ENCODE peak calls at places on chromosomes 4 and X, in nine cellular contexts. One of them, this sample, is unnamed.

GRCh38 chr4:158775091-158775651 is 6.3 kb downstream of the FNIP2 start:
- DNase-seq in CD4-positive, alpha-beta T cell: no peak
- DNase-seq in A549: no peak
- DNase-seq in AG04450: no peak
- DNase-seq in fibroblast of the aortic adventitia: peak
- DNase-seq in SK-N-SH: no peak
- DNase-seq in heart right ventricle: peak
- DNase-seq in mesothelial cell of epicardium: no peak
- DNase-seq in HFFc6: peak
- DNase-seq in this sample: no peak

GRCh38 chr4:8261851-8262535 is 7.6 kb upstream of the HTRA3 start:
- DNase-seq in CD4-positive, alpha-beta T cell: no peak
- DNase-seq in A549: no peak
- DNase-seq in AG04450: no peak
- DNase-seq in fibroblast of the aortic adventitia: no peak
- DNase-seq in SK-N-SH: no peak
- DNase-seq in heart right ventricle: no peak
- DNase-seq in mesothelial cell of epicardium: no peak
- DNase-seq in HFFc6: no peak
- DNase-seq in this sample: no peak

GRCh38 chr4:122827258-122827887 is 742 bp downstream of the FGF2 start:
- DNase-seq in CD4-positive, alpha-beta T cell: no peak
- DNase-seq in A549: peak
- DNase-seq in AG04450: no peak
- DNase-seq in fibroblast of the aortic adventitia: peak
- DNase-seq in SK-N-SH: peak
- DNase-seq in heart right ventricle: peak
- DNase-seq in mesothelial cell of epicardium: peak
- DNase-seq in HFFc6: no peak
- DNase-seq in this sample: no peak

GRCh38 chrX:63754141-63754859 is 30.7 kb downstream of the ARHGEF9 start:
- DNase-seq in CD4-positive, alpha-beta T cell: peak
- DNase-seq in A549: peak
- DNase-seq in AG04450: no peak
- DNase-seq in fibroblast of the aortic adventitia: peak
- DNase-seq in SK-N-SH: no peak
- DNase-seq in heart right ventricle: no peak
- DNase-seq in mesothelial cell of epicardium: no peak
- DNase-seq in HFFc6: peak
- DNase-seq in this sample: no peak

GRCh38 chr4:67220848-67221247 is 324.5 kb downstream of the CENPC start:
- DNase-seq in CD4-positive, alpha-beta T cell: no peak
- DNase-seq in A549: no peak
- DNase-seq in AG04450: no peak
- DNase-seq in fibroblast of the aortic adventitia: no peak
- DNase-seq in SK-N-SH: no peak
- DNase-seq in heart right ventricle: no peak
- DNase-seq in mesothelial cell of epicardium: no peak
- DNase-seq in HFFc6: no peak
- DNase-seq in this sample: no peak

GRCh38 chr4:109434007-109434792 is 585 bp downstream of the SEC24B start:
- DNase-seq in CD4-positive, alpha-beta T cell: peak
- DNase-seq in A549: no peak
- DNase-seq in AG04450: no peak
- DNase-seq in fibroblast of the aortic adventitia: peak
- DNase-seq in SK-N-SH: peak
- DNase-seq in heart right ventricle: peak
- DNase-seq in mesothelial cell of epicardium: no peak
- DNase-seq in HFFc6: peak
- DNase-seq in this sample: no peak

GRCh38 chr4:102734116-102734515 is 26.7 kb downstream of the MANBA start:
- DNase-seq in CD4-positive, alpha-beta T cell: no peak
- DNase-seq in A549: no peak
- DNase-seq in AG04450: no peak
- DNase-seq in fibroblast of the aortic adventitia: no peak
- DNase-seq in SK-N-SH: no peak
- DNase-seq in heart right ventricle: no peak
- DNase-seq in mesothelial cell of epicardium: no peak
- DNase-seq in HFFc6: no peak
- DNase-seq in this sample: no peak

GRCh38 chr4:118757761-118758213 is 72.6 kb downstream of the METTL14 start:
- DNase-seq in CD4-positive, alpha-beta T cell: no peak
- DNase-seq in A549: no peak
- DNase-seq in AG04450: no peak
- DNase-seq in fibroblast of the aortic adventitia: peak
- DNase-seq in SK-N-SH: no peak
- DNase-seq in heart right ventricle: no peak
- DNase-seq in mesothelial cell of epicardium: no peak
- DNase-seq in HFFc6: peak
- DNase-seq in this sample: no peak

GRCh38 chr4:39062094-39062493 is at the start of gene KLHL5:
- DNase-seq in CD4-positive, alpha-beta T cell: no peak
- DNase-seq in A549: no peak
- DNase-seq in AG04450: no peak
- DNase-seq in fibroblast of the aortic adventitia: no peak
- DNase-seq in SK-N-SH: peak
- DNase-seq in heart right ventricle: no peak
- DNase-seq in mesothelial cell of epicardium: no peak
- DNase-seq in HFFc6: no peak
- DNase-seq in this sample: no peak

GRCh38 chrX:17484592-17484991 is 109.6 kb downstream of the NHS start:
- DNase-seq in CD4-positive, alpha-beta T cell: no peak
- DNase-seq in A549: no peak
- DNase-seq in AG04450: no peak
- DNase-seq in fibroblast of the aortic adventitia: no peak
- DNase-seq in SK-N-SH: no peak
- DNase-seq in heart right ventricle: no peak
- DNase-seq in mesothelial cell of epicardium: no peak
- DNase-seq in HFFc6: no peak
- DNase-seq in this sample: no peak

GRCh38 chrX:101462892-101463291 is 22.4 kb upstream of the ARMCX4 start:
- DNase-seq in CD4-positive, alpha-beta T cell: no peak
- DNase-seq in A549: peak
- DNase-seq in AG04450: no peak
- DNase-seq in fibroblast of the aortic adventitia: peak
- DNase-seq in SK-N-SH: peak
- DNase-seq in heart right ventricle: no peak
- DNase-seq in mesothelial cell of epicardium: no peak
- DNase-seq in HFFc6: peak
- DNase-seq in this sample: no peak

GRCh38 chr4:8162625-8163024 is 4.0 kb upstream of the ABLIM2 start:
- DNase-seq in CD4-positive, alpha-beta T cell: no peak
- DNase-seq in A549: no peak
- DNase-seq in AG04450: no peak
- DNase-seq in fibroblast of the aortic adventitia: no peak
- DNase-seq in SK-N-SH: no peak
- DNase-seq in heart right ventricle: no peak
- DNase-seq in mesothelial cell of epicardium: no peak
- DNase-seq in HFFc6: no peak
- DNase-seq in this sample: no peak

DNA sequence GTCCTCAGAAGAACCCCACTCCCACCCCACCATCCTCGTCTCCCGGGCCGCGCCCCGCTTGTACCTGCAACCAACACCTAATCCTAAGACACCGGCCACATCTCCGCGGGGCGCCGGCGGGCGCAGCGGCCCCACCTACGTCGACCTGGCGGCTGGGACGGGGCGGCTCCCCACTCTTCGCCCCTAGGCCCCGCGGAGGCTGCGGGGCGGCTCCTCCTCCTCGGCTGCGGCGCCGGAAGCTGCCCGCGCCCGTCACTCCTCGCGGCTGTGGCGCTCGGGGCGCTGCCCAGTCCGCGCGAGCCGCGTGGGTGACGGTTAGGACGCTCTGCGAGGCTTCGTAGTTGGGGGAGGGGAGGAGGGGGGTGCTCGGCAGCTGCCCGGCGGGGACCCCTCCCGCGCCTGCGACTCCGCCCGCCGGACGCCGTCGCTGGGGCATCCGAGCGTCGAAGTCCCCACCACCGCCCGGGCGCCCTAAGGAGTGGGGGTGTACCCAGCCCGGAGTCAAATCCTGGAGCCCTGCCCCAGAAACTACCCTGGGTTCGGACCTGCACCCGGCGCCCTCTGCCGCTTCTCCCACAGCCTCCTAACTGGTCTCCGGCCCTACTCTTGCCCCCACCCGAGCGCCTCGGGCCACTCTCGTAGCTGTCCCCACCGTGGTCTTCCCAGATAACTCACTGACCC is at the start of gene CCDC158:
- DNase-seq in CD4-positive, alpha-beta T cell: no peak
- DNase-seq in A549: peak
- DNase-seq in AG04450: no peak
- DNase-seq in fibroblast of the aortic adventitia: no peak
- DNase-seq in SK-N-SH: peak
- DNase-seq in heart right ventricle: peak
- DNase-seq in mesothelial cell of epicardium: no peak
- DNase-seq in HFFc6: no peak
- DNase-seq in this sample: no peak
- TF ChIP-seq CTCF in CD4-positive, alpha-beta T cell: no peak
- TF ChIP-seq CTCF in A549: no peak
- TF ChIP-seq CTCF in AG04450: no peak
- TF ChIP-seq CTCF in fibroblast of the aortic adventitia: no peak
- TF ChIP-seq CTCF in SK-N-SH: no peak
- TF ChIP-seq CTCF in heart right ventricle: no peak
- TF ChIP-seq CTCF in mesothelial cell of epicardium: no peak
- TF ChIP-seq CTCF in HFFc6: no peak
- TF ChIP-seq CTCF in this sample: no peak

GRCh38 chrX:119389854-119390501 is 9.2 kb upstream of the SLC25A43 start:
- DNase-seq in CD4-positive, alpha-beta T cell: no peak
- DNase-seq in A549: no peak
- DNase-seq in AG04450: no peak
- DNase-seq in fibroblast of the aortic adventitia: no peak
- DNase-seq in SK-N-SH: no peak
- DNase-seq in heart right ventricle: no peak
- DNase-seq in mesothelial cell of epicardium: no peak
- DNase-seq in HFFc6: no peak
- DNase-seq in this sample: no peak

GRCh38 chrX:119389214-119389613 is 9.9 kb upstream of the SLC25A43 start:
- DNase-seq in CD4-positive, alpha-beta T cell: no peak
- DNase-seq in A549: no peak
- DNase-seq in AG04450: no peak
- DNase-seq in fibroblast of the aortic adventitia: no peak
- DNase-seq in SK-N-SH: no peak
- DNase-seq in heart right ventricle: no peak
- DNase-seq in mesothelial cell of epicardium: no peak
- DNase-seq in HFFc6: no peak
- DNase-seq in this sample: no peak

GRCh38 chrX:119393144-119393543 is 6.0 kb upstream of the SLC25A43 start:
- DNase-seq in CD4-positive, alpha-beta T cell: no peak
- DNase-seq in A549: no peak
- DNase-seq in AG04450: no peak
- DNase-seq in fibroblast of the aortic adventitia: no peak
- DNase-seq in SK-N-SH: no peak
- DNase-seq in heart right ventricle: no peak
- DNase-seq in mesothelial cell of epicardium: no peak
- DNase-seq in HFFc6: no peak
- DNase-seq in this sample: no peak

GRCh38 chrX:119391279-119391678 is 7.9 kb upstream of the SLC25A43 start:
- DNase-seq in CD4-positive, alpha-beta T cell: no peak
- DNase-seq in A549: peak
- DNase-seq in AG04450: no peak
- DNase-seq in fibroblast of the aortic adventitia: peak
- DNase-seq in SK-N-SH: peak
- DNase-seq in heart right ventricle: no peak
- DNase-seq in mesothelial cell of epicardium: no peak
- DNase-seq in HFFc6: peak
- DNase-seq in this sample: no peak
- TF ChIP-seq CTCF in CD4-positive, alpha-beta T cell: no peak
- TF ChIP-seq CTCF in A549: no peak
- TF ChIP-seq CTCF in AG04450: peak
- TF ChIP-seq CTCF in fibroblast of the aortic adventitia: peak
- TF ChIP-seq CTCF in SK-N-SH: peak
- TF ChIP-seq CTCF in heart right ventricle: no peak
- TF ChIP-seq CTCF in mesothelial cell of epicardium: no peak
- TF ChIP-seq CTCF in HFFc6: peak
- TF ChIP-seq CTCF in this sample: no peak

GRCh38 chr4:17597517-17597916 is 16.9 kb upstream of the MED28 start:
- DNase-seq in CD4-positive, alpha-beta T cell: no peak
- DNase-seq in A549: no peak
- DNase-seq in AG04450: no peak
- DNase-seq in fibroblast of the aortic adventitia: no peak
- DNase-seq in SK-N-SH: peak
- DNase-seq in heart right ventricle: no peak
- DNase-seq in mesothelial cell of epicardium: no peak
- DNase-seq in HFFc6: no peak
- DNase-seq in this sample: no peak
- TF ChIP-seq CTCF in CD4-positive, alpha-beta T cell: no peak
- TF ChIP-seq CTCF in A549: peak
- TF ChIP-seq CTCF in AG04450: peak
- TF ChIP-seq CTCF in fibroblast of the aortic adventitia: peak
- TF ChIP-seq CTCF in SK-N-SH: peak
- TF ChIP-seq CTCF in heart right ventricle: peak
- TF ChIP-seq CTCF in mesothelial cell of epicardium: peak
- TF ChIP-seq CTCF in HFFc6: peak
- TF ChIP-seq CTCF in this sample: no peak

DNA sequence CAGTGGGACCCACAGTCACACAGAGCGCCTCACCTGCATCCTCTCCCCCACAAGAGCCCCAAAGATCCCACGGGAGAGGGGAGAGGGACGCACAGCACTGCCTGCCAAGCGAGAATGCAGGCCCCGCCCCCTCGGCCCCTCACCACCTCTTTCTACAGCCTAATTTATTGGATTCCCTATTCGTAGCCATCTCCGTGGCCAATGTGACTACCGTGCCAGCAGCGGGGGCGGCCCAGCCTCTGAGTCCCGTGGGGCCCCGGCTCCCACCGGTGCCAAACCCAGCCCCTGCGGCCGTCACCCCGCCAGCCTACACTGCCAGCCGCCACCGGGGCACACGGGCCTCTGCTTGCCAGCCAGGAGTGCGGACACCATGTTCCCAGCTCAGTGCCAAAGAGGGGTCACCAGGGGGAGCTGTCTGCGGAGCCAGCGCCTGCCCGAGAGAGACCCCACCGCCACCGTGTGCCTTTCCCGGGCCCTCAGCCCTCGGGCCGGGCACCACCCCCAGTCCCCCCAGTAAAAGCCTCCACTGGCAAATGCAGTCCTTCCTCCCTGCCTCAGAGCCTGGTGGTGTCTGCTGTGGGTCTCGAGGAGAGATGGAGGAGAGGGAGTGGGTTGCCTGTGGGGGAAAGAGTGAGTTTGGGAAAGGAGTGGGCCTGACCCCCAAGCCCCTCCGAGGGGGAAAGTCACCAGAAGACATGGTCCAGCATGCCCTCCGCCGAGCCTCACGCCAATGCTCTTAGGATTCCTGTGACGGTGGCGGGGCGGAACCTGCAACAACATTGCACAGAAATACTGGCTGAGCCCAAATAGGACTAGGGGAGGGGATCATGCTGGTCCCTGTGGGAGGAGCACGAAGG is 19.6 kb upstream of the PLXNB3 start:
- DNase-seq in CD4-positive, alpha-beta T cell: no peak
- DNase-seq in A549: no peak
- DNase-seq in AG04450: no peak
- DNase-seq in fibroblast of the aortic adventitia: no peak
- DNase-seq in SK-N-SH: peak
- DNase-seq in heart right ventricle: no peak
- DNase-seq in mesothelial cell of epicardium: no peak
- DNase-seq in HFFc6: no peak
- DNase-seq in this sample: no peak
- TF ChIP-seq CTCF in CD4-positive, alpha-beta T cell: no peak
- TF ChIP-seq CTCF in A549: peak
- TF ChIP-seq CTCF in AG04450: peak
- TF ChIP-seq CTCF in fibroblast of the aortic adventitia: no peak
- TF ChIP-seq CTCF in SK-N-SH: no peak
- TF ChIP-seq CTCF in heart right ventricle: peak
- TF ChIP-seq CTCF in mesothelial cell of epicardium: no peak
- TF ChIP-seq CTCF in HFFc6: no peak
- TF ChIP-seq CTCF in this sample: no peak

GRCh38 chr4:164540987-164541386 is 212.9 kb upstream of the SMIM31 start:
- DNase-seq in CD4-positive, alpha-beta T cell: no peak
- DNase-seq in A549: no peak
- DNase-seq in AG04450: no peak
- DNase-seq in fibroblast of the aortic adventitia: no peak
- DNase-seq in SK-N-SH: no peak
- DNase-seq in heart right ventricle: no peak
- DNase-seq in mesothelial cell of epicardium: no peak
- DNase-seq in HFFc6: no peak
- DNase-seq in this sample: no peak
- TF ChIP-seq CTCF in CD4-positive, alpha-beta T cell: no peak
- TF ChIP-seq CTCF in A549: no peak
- TF ChIP-seq CTCF in AG04450: no peak
- TF ChIP-seq CTCF in fibroblast of the aortic adventitia: no peak
- TF ChIP-seq CTCF in SK-N-SH: no peak
- TF ChIP-seq CTCF in heart right ventricle: no peak
- TF ChIP-seq CTCF in mesothelial cell of epicardium: no peak
- TF ChIP-seq CTCF in HFFc6: no peak
- TF ChIP-seq CTCF in this sample: no peak

This sample was measured in omental fat pad.